ENCODE peak calls at places on chromosomes 7 and 10, in four cellular contexts. P is COR-L47, E is GM04503, Y is T-helper 2 cell. O is an unnamed sample.
A peak's percentile ranks its signal among the peaks of the same experiment; 100 is the strongest.

GRCh38 chr7:103114576-103115008 is 34.3 kb downstream of the NAPEPLD start:
- DNase-seq in Y (no peak), E (peak; percentile 3), P (no peak), O (no peak)

GRCh38 chr10:124060148-124060720 is 33.2 kb downstream of the CHST15 start:
- DNase-seq in Y (no peak), E (no peak), P (no peak), O (no peak)

GRCh38 chr7:10908600-10908999 is 65.1 kb upstream of the PHF14 start:
- DNase-seq in E (no peak), P (no peak), Y (no peak), O (no peak)

GRCh38 chr10:4549254-4549653 is 276.8 kb upstream of the AKR1E2 start:
- DNase-seq in E (no peak), P (no peak), Y (no peak), O (no peak)

GRCh38 chr7:93890464-93891068 is at the start of gene TFPI2:
- DNase-seq in E (no peak), P (no peak), Y (no peak), O (no peak)

GRCh38 chr7:98488167-98488566 is 87.3 kb upstream of the BAIAP2L1 start:
- DNase-seq in P (no peak), Y (no peak), E (no peak), O (no peak)

GRCh38 chr7:44111759-44112158 is 7.6 kb downstream of the AEBP1 start:
- DNase-seq in P (no peak), E (no peak), Y (no peak), O (no peak)

GRCh38 chr10:45278860-45279498 is 36.4 kb downstream of the OR13A1 start:
- DNase-seq in P (no peak), Y (no peak), E (no peak), O (no peak)

GRCh38 chr7:74097937-74098614 is 14.5 kb downstream of the LIMK1 start:
- DNase-seq in E (peak; percentile 97), Y (no peak), P (no peak), O (no peak)

GRCh38 chr7:74455933-74456332 is 2.2 kb downstream of the GTF2IRD1 start:
- DNase-seq in P (no peak), Y (no peak), E (no peak), O (peak; percentile 14)

GRCh38 chr7:27784399-27785053 is 44.6 kb downstream of the TAX1BP1 start:
- DNase-seq in Y (no peak), E (no peak), P (peak; percentile 13), O (peak; percentile 26)

GRCh38 chr7:129948338-129948737 is 4.4 kb downstream of the UBE2H start:
- DNase-seq in P (no peak), E (no peak), Y (no peak), O (no peak)

GRCh38 chr7:108149908-108150307 is 19.7 kb upstream of the LAMB4 start:
- DNase-seq in P (no peak), Y (no peak), E (no peak), O (no peak)

O was measured in NCI-H1417.